ENCODE peak calls at places on chromosomes 13 and 19, in four cellular contexts. M is AML-193; B is activated CD4-positive, alpha-beta memory T cell treated with anti-CD3 and anti-CD28 coated beads for 36 hours; I is GM18507. U is an unnamed sample.

GRCh38 chr19:7541828-7542443 is 6.4 kb downstream of the PNPLA6 start:
- DNase-seq in M (no peak), B (no peak), I (no peak), U (no peak)

GRCh38 chr13:113327391-113327765 is 30.3 kb downstream of the LAMP1 start:
- DNase-seq in M (no peak), B (no peak), I (no peak), U (no peak)

GRCh38 chr19:18233224-18233825 is 7.1 kb upstream of the PDE4C start:
- DNase-seq in M (no peak), B (peak; percentile 67), I (no peak), U (peak; percentile 77)

GRCh38 chr19:48630289-48631036 is 6.7 kb downstream of the DBP start:
- DNase-seq in M (no peak), B (no peak), I (no peak), U (peak; percentile 22)

GRCh38 chr13:31997641-31998040 is 33.9 kb upstream of the FRY start:
- DNase-seq in M (no peak), B (no peak), I (no peak), U (no peak)

GRCh38 chr13:81396172-81396571 is 1055.2 kb upstream of the SPRY2 start:
- DNase-seq in M (no peak), B (no peak), I (no peak), U (no peak)

GRCh38 chr19:12983561-12984142 is 11.6 kb upstream of the NFIX start:
- DNase-seq in M (peak; percentile 40), B (peak; percentile 88), I (peak; percentile 74), U (peak; percentile 90)

GRCh38 chr19:1510442-1510806 is 2.4 kb downstream of the ADAMTSL5 start:
- DNase-seq in M (no peak), B (no peak), I (no peak), U (no peak)

GRCh38 chr19:11881151-11881800 is 6.3 kb upstream of the ZNF69 start:
- DNase-seq in M (peak; percentile 52), B (peak; percentile 69), I (no peak), U (peak; percentile 75)

GRCh38 chr19:1373534-1374249 is 10.0 kb upstream of the NDUFS7 start:
- DNase-seq in M (no peak), B (no peak), I (no peak), U (no peak)

GRCh38 chr13:27969073-27969865 is at the start of gene CDX2:
- DNase-seq in M (no peak), B (no peak), I (no peak), U (no peak)

GRCh38 chr13:37475151-37475550 is 123.4 kb downstream of the POSTN start:
- DNase-seq in M (no peak), B (no peak), I (no peak), U (no peak)

GRCh38 chr13:96816261-96816660 is 178.0 kb downstream of the OXGR1 start:
- DNase-seq in M (no peak), B (no peak), I (no peak), U (no peak)

GRCh38 chr13:101626925-101627555 is 174.6 kb downstream of the ITGBL1 start:
- DNase-seq in M (peak; percentile 51), B (peak; percentile 50), I (peak; percentile 11), U (peak; percentile 53)

GRCh38 chr19:49718511-49718910 is 27.6 kb downstream of the CPT1C start:
- DNase-seq in M (no peak), B (no peak), I (no peak), U (no peak)

GRCh38 chr19:42051166-42052115 is 18.6 kb downstream of the GRIK5 start:
- DNase-seq in M (no peak), B (peak; percentile 74), I (no peak), U (peak; percentile 73)

GRCh38 chr13:66501187-66501586 is 728.9 kb downstream of the PCDH9 start:
- DNase-seq in M (no peak), B (no peak), I (no peak), U (no peak)

GRCh38 chr19:19410553-19411550 is 5.4 kb downstream of the GATAD2A start:
- DNase-seq in M (no peak), B (peak; percentile 68), I (no peak), U (peak; percentile 68)

GRCh38 chr19:31262673-31263308 is 86.4 kb downstream of the TSHZ3 start:
- DNase-seq in M (no peak), B (no peak), I (no peak), U (no peak)

GRCh38 chr19:41428481-41428859 is 1.3 kb upstream of the B3GNT8 start:
- DNase-seq in M (no peak), B (no peak), I (no peak), U (no peak)

GRCh38 chr13:108368240-108368898 is 98.9 kb downstream of the TNFSF13B start:
- DNase-seq in M (peak; percentile 95), B (no peak), I (no peak), U (no peak)

GRCh38 chr19:8194528-8195275 is 14.5 kb upstream of the CERS4 start:
- DNase-seq in M (no peak), B (peak; percentile 73), I (no peak), U (peak; percentile 63)

GRCh38 chr13:26628706-26629105 is 71.2 kb downstream of the WASF3 start:
- DNase-seq in M (no peak), B (no peak), I (no peak), U (no peak)

GRCh38 chr19:12665281-12665573 is 1.3 kb downstream of the MAN2B1 start:
- DNase-seq in M (peak; percentile 94), B (peak; percentile 80), I (peak; percentile 54), U (peak; percentile 80)

U was measured in activated CD4-positive, alpha-beta T cell treated with anti-CD3 and anti-CD28 coated beads for 36 hours.